ENCODE peak calls at places on chromosomes 7 and 10, in eight cellular contexts. R is iPS-NIHi11, J is ACHN, Y is upper lobe of right lung, W is NCI-H774, B is fibroblast of villous mesenchyme, D is GF-D8, G is HEK293T. T is an unnamed sample.

GRCh38 chr10:118256209-118256608 is 85.9 kb downstream of the FAM204A start:
- DNase-seq in W (no peak), D (no peak), B (no peak), J (no peak), G (no peak), R (no peak), Y (no peak), T (no peak)

GRCh38 chr7:49014870-49015269 is 90.5 kb downstream of the CDC14C start:
- DNase-seq in G (no peak), D (no peak), W (no peak), J (peak; percentile 69), Y (no peak), B (no peak), R (no peak), T (no peak)

GRCh38 chr7:44891372-44891771 is 6.0 kb upstream of the PURB start:
- DNase-seq in G (no peak), J (no peak), W (no peak), B (no peak), Y (no peak), R (no peak), D (no peak), T (no peak)

GRCh38 chr7:51647931-51648351 is 331.3 kb upstream of the COBL start:
- DNase-seq in B (peak; percentile 67), J (no peak), W (peak; percentile 21), R (no peak), G (no peak), Y (no peak), D (no peak), T (no peak)

GRCh38 chr7:131011976-131012375 is 278.0 kb upstream of the KLF14 start:
- DNase-seq in G (no peak), Y (no peak), B (peak; percentile 98), W (no peak), R (no peak), D (peak; percentile 82), J (peak; percentile 76), T (no peak)

GRCh38 chr7:103795112-103795511 is 194.3 kb downstream of the RELN start:
- DNase-seq in R (no peak), G (no peak), J (no peak), D (no peak), W (no peak), Y (no peak), B (no peak), T (no peak)

GRCh38 chr7:101234636-101235035 is 3.0 kb downstream of the CLDN15 start:
- DNase-seq in W (no peak), Y (no peak), G (no peak), D (no peak), B (no peak), R (no peak), J (no peak), T (no peak)

GRCh38 chr10:99331207-99331803 is 2.1 kb downstream of the CNNM1 start:
- DNase-seq in R (peak; percentile 46), B (peak; percentile 34), W (no peak), Y (no peak), G (no peak), D (no peak), J (peak; percentile 30), T (no peak)

GRCh38 chr7:78607099-78607498 is 808.5 kb downstream of the PHTF2 start:
- DNase-seq in B (no peak), W (no peak), R (peak; percentile 48), D (no peak), J (peak; percentile 50), Y (no peak), G (peak; percentile 11), T (no peak)

GRCh38 chr7:220151-220841 is 27.9 kb downstream of the FAM20C start:
- DNase-seq in Y (no peak), R (peak; percentile 90), G (peak; percentile 28), D (no peak), W (no peak), B (peak; percentile 43), J (peak; percentile 26), T (no peak)

GRCh38 chr10:117666131-117666530 is 123.6 kb downstream of the EMX2 start:
- DNase-seq in Y (no peak), D (no peak), W (no peak), B (no peak), R (no peak), J (no peak), G (no peak), T (no peak)

GRCh38 chr7:28405662-28406061 is 6.7 kb upstream of the CREB5 start:
- DNase-seq in D (no peak), G (no peak), J (peak; percentile 86), R (no peak), Y (no peak), B (peak; percentile 71), W (no peak), T (no peak)

GRCh38 chr7:51025668-51026067 is 243.0 kb upstream of the GRB10 start:
- DNase-seq in R (no peak), Y (no peak), D (no peak), J (no peak), W (no peak), G (no peak), B (no peak), T (no peak)